ENCODE peak calls at places on chromosomes 1 and 21, in five cellular contexts. H is upper lobe of right lung, K is heart left ventricle, V is Panc1, Y is testis. I is an unnamed sample. For H3K4me1, the result is how much of the 10 kb centered on the place peaks cover.

GRCh38 chr1:108862698-108863477 is 6.0 kb upstream of the AKNAD1 start:
- DNase-seq in H (no peak), K (no peak), V (no peak), Y (no peak), I (no peak)

GRCh38 chr1:23902611-23903278 is 10.4 kb downstream of the CNR2 start:
- DNase-seq in K (no peak), H (no peak), Y (no peak), V (no peak), I (no peak)

GRCh38 chr1:86758570-86758969 is 54.2 kb downstream of the SH3GLB1 start:
- DNase-seq in H (no peak), V (no peak), K (no peak), Y (no peak), I (no peak)

GRCh38 chr1:30385246-30385940 is 338.0 kb downstream of the MATN1 start:
- DNase-seq in Y (no peak), H (peak), V (no peak), K (no peak), I (peak)

GRCh38 chr1:26857473-26857872 is 5.5 kb upstream of the SFN start:
- DNase-seq in V (no peak), H (no peak), K (no peak), Y (no peak), I (no peak)

GRCh38 chr1:1835546-1835945 is 55.3 kb downstream of the GNB1 start:
- DNase-seq in V (no peak), H (no peak), K (no peak), Y (no peak), I (no peak)

GRCh38 chr1:167093863-167094516 is at the start of gene STYXL2:
- DNase-seq in Y (no peak), V (no peak), K (peak), H (no peak), I (no peak)

GRCh38 chr1:223010552-223011229 is 132.4 kb downstream of the TLR5 start:
- DNase-seq in H (no peak), Y (no peak), V (no peak), K (no peak), I (no peak)

GRCh38 chr1:161140755-161141400 is 8.4 kb upstream of the DEDD start:
- DNase-seq in K (no peak), H (no peak), Y (no peak), V (no peak), I (no peak)

GRCh38 chr1:35031103-35031452 is 667 bp downstream of the ZMYM6 start:
- DNase-seq in V (peak), K (peak), Y (peak), H (no peak), I (no peak)

GRCh38 chr1:181603735-181604410 is 120.6 kb downstream of the CACNA1E start:
- DNase-seq in H (no peak), K (no peak), Y (no peak), V (no peak), I (no peak)

GRCh38 chr21:38533887-38534286 is 35.6 kb upstream of the ERG start:
- DNase-seq in V (no peak), K (no peak), Y (no peak), H (no peak), I (no peak)

GRCh38 chr1:48859429-48859828 is 82.7 kb upstream of the BEND5 start:
- DNase-seq in K (no peak), V (no peak), H (no peak), Y (no peak), I (no peak)

GRCh38 chr1:168506204-168506819 is 37.5 kb downstream of the XCL2 start:
- DNase-seq in V (peak), H (no peak), Y (no peak), K (no peak), I (no peak)

GRCh38 chr1:231121533-231121932 is 40.3 kb upstream of the TRIM67 start:
- DNase-seq in Y (no peak), K (no peak), H (no peak), V (no peak), I (no peak)

GRCh38 chr1:231122143-231122542 is 39.7 kb upstream of the TRIM67 start:
- DNase-seq in H (no peak), K (no peak), Y (no peak), V (no peak), I (no peak)

GRCh38 chr1:231124746-231125145 is 37.1 kb upstream of the TRIM67 start:
- DNase-seq in Y (no peak), V (no peak), H (no peak), K (no peak), I (no peak)

GRCh38 chr1:231130509-231130908 is 31.3 kb upstream of the TRIM67 start:
- DNase-seq in K (no peak), H (no peak), V (no peak), Y (no peak), I (no peak)

GRCh38 chr1:231126181-231126580 is 35.7 kb upstream of the TRIM67 start:
- DNase-seq in H (no peak), K (no peak), V (no peak), Y (no peak), I (no peak)
- H3K4me1 ChIP-seq in H (under half), K (under half), V (under half), Y (under half), I (under half)

GRCh38 chr21:46316708-46317324 is 6.9 kb downstream of the C21orf58 start:
- DNase-seq in Y (no peak), H (no peak), V (no peak), K (no peak), I (no peak)
- TF ChIP-seq CTCF in Y (no peak), H (no peak), V (no peak), K (no peak), I (no peak)

GRCh38 chr1:206800411-206800810 is 28.1 kb upstream of the IL10 start:
- DNase-seq in Y (no peak), V (no peak), K (no peak), H (no peak), I (no peak)

GRCh38 chr1:206803221-206803730 is 31.0 kb upstream of the IL10 start:
- DNase-seq in K (no peak), V (no peak), Y (no peak), H (no peak), I (no peak)

GRCh38 chr1:206802401-206802800 is 30.1 kb upstream of the IL10 start:
- DNase-seq in V (no peak), K (no peak), Y (no peak), H (no peak), I (no peak)

GRCh38 chr1:206799311-206799710 is 27.0 kb upstream of the IL10 start:
- DNase-seq in H (no peak), K (no peak), Y (no peak), V (no peak), I (no peak)

DNA sequence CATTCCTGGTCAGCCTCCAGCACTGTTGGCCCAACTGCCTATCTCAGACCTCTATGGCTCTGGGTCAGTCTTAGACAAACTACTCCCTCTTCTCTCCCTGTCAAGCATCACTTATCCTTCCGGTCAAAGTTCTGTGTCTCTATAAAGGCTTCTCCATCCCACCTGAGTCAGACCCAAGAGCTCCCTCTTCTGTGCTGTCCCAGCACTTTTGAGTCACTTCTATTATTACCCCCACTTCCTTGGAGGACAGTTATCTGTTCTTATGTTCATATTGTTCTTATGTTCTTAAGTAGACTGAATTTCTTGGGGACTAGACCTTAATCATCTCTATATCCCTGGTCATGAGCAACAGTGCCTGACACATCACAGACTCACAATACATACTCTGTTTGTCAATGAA is 29.2 kb upstream of the IL10 start:
- DNase-seq in K (no peak), Y (no peak), H (no peak), V (no peak), I (no peak)
- H3K4me1 ChIP-seq in K (under half), Y (under half), H (under half), V (under half), I (under half)

GRCh38 chr1:157774412-157774811 is 2.5 kb downstream of the FCRL2 start:
- DNase-seq in H (no peak), Y (no peak), K (no peak), V (no peak), I (no peak)

GRCh38 chr1:157766792-157767191 is 10.1 kb downstream of the FCRL2 start:
- DNase-seq in K (no peak), V (no peak), Y (no peak), H (no peak), I (no peak)

GRCh38 chr1:157771666-157772425 is 5.1 kb downstream of the FCRL2 start:
- DNase-seq in Y (no peak), V (no peak), H (no peak), K (no peak), I (no peak)

GRCh38 chr1:157773723-157774350 is 3.1 kb downstream of the FCRL2 start:
- DNase-seq in H (no peak), V (no peak), K (no peak), Y (no peak), I (no peak)

DNA sequence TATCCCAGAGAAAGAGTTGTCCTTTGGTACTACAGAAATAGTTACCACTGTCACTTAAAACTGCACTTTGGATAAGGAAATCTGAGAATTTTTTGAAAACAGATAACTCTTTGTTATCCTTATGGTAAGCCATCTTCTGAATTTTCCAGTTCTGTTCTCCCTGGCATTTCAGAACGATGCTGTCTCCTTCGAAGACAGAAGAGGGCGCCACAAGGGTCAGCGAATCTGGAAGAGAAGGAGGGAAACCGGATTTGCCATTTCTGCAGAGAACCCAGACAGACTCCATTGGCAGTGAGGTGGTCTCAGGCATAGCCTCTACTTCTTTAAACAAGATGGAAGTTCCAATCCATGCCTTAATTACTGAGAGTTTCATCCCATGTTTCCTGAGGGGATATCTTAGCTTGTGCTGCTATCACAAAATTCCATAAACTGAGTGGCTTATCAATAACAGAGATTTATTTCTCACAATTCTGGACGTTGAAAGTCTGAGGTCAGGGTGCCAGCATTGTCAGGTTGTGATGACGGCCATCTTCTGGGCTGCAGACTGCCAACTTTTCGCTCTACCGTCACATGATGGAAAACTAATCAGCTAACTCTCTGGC is 6.4 kb downstream of the FCRL2 start:
- DNase-seq in Y (peak), K (no peak), H (no peak), V (no peak), I (no peak)
- TF ChIP-seq CTCF in Y (no peak), K (no peak), H (peak), V (peak), I (peak)

DNA sequence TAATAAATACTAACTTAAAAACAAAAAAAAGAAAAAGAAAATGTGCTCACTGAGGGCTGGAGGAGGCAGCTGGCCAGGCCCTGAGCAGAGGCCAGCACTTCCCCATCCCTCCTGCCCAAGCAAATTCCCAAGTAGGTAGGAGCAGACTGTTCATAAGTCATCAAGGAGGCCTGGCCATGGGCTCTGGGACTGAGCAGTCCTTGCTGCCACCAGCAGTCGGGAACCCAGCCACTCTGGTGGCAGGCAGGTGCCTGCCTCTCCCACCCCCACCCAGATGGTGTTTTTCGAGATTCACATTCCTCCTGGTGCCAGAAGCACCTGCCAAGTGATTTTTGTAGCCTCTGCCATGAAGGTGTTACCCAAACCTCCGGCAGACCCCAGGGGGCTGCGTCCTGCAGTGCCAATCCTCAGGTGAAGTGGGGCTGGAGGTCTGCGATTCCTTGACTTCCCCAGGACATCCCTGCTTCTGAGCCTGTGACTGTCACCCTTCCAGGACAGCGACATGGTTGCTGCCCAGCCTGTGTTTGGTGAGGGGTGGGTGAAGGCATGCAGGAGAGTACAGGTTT is 204.2 kb upstream of the TMEM51 start:
- DNase-seq in K (no peak), H (no peak), V (no peak), Y (no peak), I (no peak)
- H3K4me1 ChIP-seq in K (under half), H (under half), V (under half), Y (under half), I (half or more)

GRCh38 chr1:202656057-202656456 is 54.2 kb downstream of the SYT2 start:
- DNase-seq in V (no peak), Y (no peak), K (no peak), H (no peak), I (no peak)
- TF ChIP-seq CTCF in V (no peak), Y (no peak), K (peak), H (no peak), I (no peak)